ENCODE peak calls at places on chromosomes 1 and 21, in seven cellular contexts. O, Z, J, H, E, M and A are unnamed samples.

GRCh38 chr1:36951761-36952160 is 82.6 kb downstream of the GRIK3 start:
- DNase-seq in O (no peak), Z (no peak), J (no peak), H (no peak), E (no peak), M (no peak), A (no peak)

GRCh38 chr1:33119050-33119449 is 38.1 kb downstream of the AZIN2 start:
- DNase-seq in O (no peak), Z (no peak), J (no peak), H (no peak), E (no peak), M (no peak), A (no peak)

GRCh38 chr1:48493031-48493430 is 21.0 kb upstream of the SPATA6 start:
- DNase-seq in O (no peak), Z (no peak), J (no peak), H (no peak), E (no peak), M (no peak), A (no peak)

GRCh38 chr1:93672069-93672468 is 9.6 kb downstream of the BCAR3 start:
- DNase-seq in O (peak; percentile 32), Z (no peak), J (peak; percentile 89), H (no peak), E (peak; percentile 88), M (no peak), A (peak; percentile 64)

GRCh38 chr1:212430955-212431394 is 1.7 kb upstream of the NENF start:
- DNase-seq in O (no peak), Z (no peak), J (no peak), H (no peak), E (no peak), M (no peak), A (no peak)

GRCh38 chr1:1436634-1437032 is 1.1 kb downstream of the VWA1 start:
- DNase-seq in O (no peak), Z (no peak), J (no peak), H (no peak), E (no peak), M (no peak), A (no peak)

GRCh38 chr1:36458910-36459309 is 5.3 kb downstream of the MRPS15 start:
- DNase-seq in O (no peak), Z (no peak), J (no peak), H (no peak), E (no peak), M (no peak), A (no peak)

GRCh38 chr1:24884751-24885150 is 45.3 kb downstream of the RUNX3 start:
- DNase-seq in O (no peak), Z (no peak), J (no peak), H (no peak), E (no peak), M (no peak), A (no peak)

GRCh38 chr1:204462229-204462561 is 32.4 kb downstream of the PIK3C2B start:
- DNase-seq in O (no peak), Z (no peak), J (no peak), H (no peak), E (no peak), M (no peak), A (no peak)

GRCh38 chr1:111603979-111604378 is 15.6 kb upstream of the RAP1A start:
- DNase-seq in O (no peak), Z (peak; percentile 79), J (no peak), H (peak; percentile 70), E (no peak), M (no peak), A (no peak)

GRCh38 chr1:143574891-143575520 is 396.8 kb downstream of the FAM72C start:
- DNase-seq in O (no peak), Z (no peak), J (no peak), H (no peak), E (no peak), M (no peak), A (no peak)

GRCh38 chr1:220894924-220895256 is 15.6 kb downstream of the HLX start:
- DNase-seq in O (no peak), Z (no peak), J (no peak), H (no peak), E (no peak), M (no peak), A (no peak)

GRCh38 chr1:20636785-20637347 is 3.6 kb downstream of the PINK1 start:
- DNase-seq in O (no peak), Z (no peak), J (no peak), H (no peak), E (no peak), M (no peak), A (no peak)

GRCh38 chr1:29343476-29343875 is 107.2 kb downstream of the PTPRU start:
- DNase-seq in O (no peak), Z (no peak), J (no peak), H (no peak), E (no peak), M (no peak), A (no peak)

GRCh38 chr1:53219711-53220110 is 723 bp downstream of the CZIB start:
- DNase-seq in O (no peak), Z (no peak), J (no peak), H (no peak), E (no peak), M (no peak), A (no peak)

GRCh38 chr1:40383488-40384412 is 10.2 kb downstream of the SMAP2 start:
- DNase-seq in O (peak; percentile 47), Z (no peak), J (peak; percentile 48), H (no peak), E (no peak), M (no peak), A (no peak)

GRCh38 chr21:27250386-27250785 is 283.5 kb upstream of the ADAMTS5 start:
- DNase-seq in O (no peak), Z (no peak), J (no peak), H (no peak), E (no peak), M (no peak), A (no peak)

GRCh38 chr1:90045853-90046563 is 51.1 kb downstream of the ZNF326 start:
- DNase-seq in O (peak; percentile 9), Z (peak; percentile 10), J (peak; percentile 20), H (peak; percentile 1), E (no peak), M (no peak), A (no peak)

GRCh38 chr1:155989992-155990325 is 11.6 kb upstream of the ARHGEF2 start:
- DNase-seq in O (no peak), Z (no peak), J (no peak), H (no peak), E (no peak), M (no peak), A (no peak)

GRCh38 chr1:24142546-24143431 is at the start of gene IL22RA1:
- DNase-seq in O (no peak), Z (no peak), J (peak; percentile 27), H (no peak), E (peak; percentile 23), M (no peak), A (peak; percentile 72)

GRCh38 chr1:100578201-100578600 is 40.3 kb downstream of the GPR88 start:
- DNase-seq in O (no peak), Z (no peak), J (peak; percentile 26), H (no peak), E (no peak), M (no peak), A (no peak)

GRCh38 chr1:88685239-88685604 is 1.1 kb downstream of the PKN2 start:
- DNase-seq in O (no peak), Z (no peak), J (no peak), H (no peak), E (no peak), M (no peak), A (no peak)

GRCh38 chr1:51325878-51326755 is 4.2 kb downstream of the TTC39A start:
- DNase-seq in O (no peak), Z (no peak), J (no peak), H (no peak), E (no peak), M (no peak), A (no peak)

GRCh38 chr21:46643379-46644177 is 8.1 kb downstream of the PRMT2 start:
- DNase-seq in O (no peak), Z (no peak), J (no peak), H (no peak), E (no peak), M (no peak), A (no peak)

GRCh38 chr1:216346521-216346920 is 76.7 kb downstream of the USH2A start:
- DNase-seq in O (no peak), Z (no peak), J (no peak), H (no peak), E (no peak), M (no peak), A (no peak)

GRCh38 chr1:167270230-167270817 is 49.6 kb downstream of the POU2F1 start:
- DNase-seq in O (no peak), Z (no peak), J (no peak), H (no peak), E (no peak), M (no peak), A (no peak)

GRCh38 chr1:1272341-1273151 is 1.1 kb downstream of the UBE2J2 start:
- DNase-seq in O (no peak), Z (no peak), J (no peak), H (no peak), E (no peak), M (no peak), A (no peak)

GRCh38 chr1:90402893-90403849 is 313.9 kb downstream of the BARHL2 start:
- DNase-seq in O (peak; percentile 99), Z (no peak), J (peak; percentile 96), H (no peak), E (no peak), M (peak; percentile 84), A (no peak)

GRCh38 chr21:31658053-31658452 is 1.4 kb upstream of the SOD1 start:
- DNase-seq in O (no peak), Z (no peak), J (no peak), H (no peak), E (no peak), M (no peak), A (no peak)